ENCODE peak calls at places on chromosomes 13 and 19, in four cellular contexts. W, R, H and I are unnamed samples.

GRCh38 chr13:20461481-20461859 is 64.2 kb downstream of the CRYL1 start:
- DNase-seq in W (peak), R (no peak), H (no peak), I (peak)

GRCh38 chr19:39778763-39779162 is at the start of gene LEUTX:
- DNase-seq in W (no peak), R (no peak), H (no peak), I (no peak)

GRCh38 chr19:49205114-49205513 is 47.5 kb downstream of the TRPM4 start:
- DNase-seq in W (no peak), R (no peak), H (no peak), I (no peak)

GRCh38 chr13:73902296-73902695 is 231.9 kb downstream of the KLF12 start:
- DNase-seq in W (no peak), R (no peak), H (no peak), I (no peak)

GRCh38 chr13:48009298-48009697 is 8.2 kb upstream of the SUCLA2 start:
- DNase-seq in W (peak), R (peak), H (no peak), I (peak)

GRCh38 chr13:83312194-83312593 is 570.1 kb downstream of the SLITRK1 start:
- DNase-seq in W (no peak), R (no peak), H (no peak), I (no peak)

GRCh38 chr19:2083174-2083854 is 12.8 kb downstream of the MOB3A start:
- DNase-seq in W (no peak), R (no peak), H (no peak), I (no peak)

GRCh38 chr19:43560687-43561086 is 14.6 kb downstream of the XRCC1 start:
- DNase-seq in W (no peak), R (peak), H (peak), I (peak)

GRCh38 chr19:16366433-16367268 is 42.0 kb downstream of the KLF2 start:
- DNase-seq in W (no peak), R (no peak), H (no peak), I (no peak)

GRCh38 chr13:88932950-88933349 is 1261.8 kb downstream of the SLITRK5 start:
- DNase-seq in W (no peak), R (no peak), H (no peak), I (no peak)

GRCh38 chr19:55676384-55676783 is 1.4 kb downstream of the EPN1 start:
- DNase-seq in W (peak), R (no peak), H (no peak), I (peak)

GRCh38 chr13:45021250-45021649 is 31.9 kb downstream of the GPALPP1 start:
- DNase-seq in W (peak), R (no peak), H (no peak), I (peak)

GRCh38 chr19:48421548-48421947 is 24.2 kb upstream of the GRWD1 start:
- DNase-seq in W (no peak), R (no peak), H (no peak), I (no peak)

GRCh38 chr13:46315491-46316075 is 71.5 kb downstream of the RUBCNL start:
- DNase-seq in W (no peak), R (no peak), H (no peak), I (no peak)

GRCh38 chr13:42071667-42072419 is 23.4 kb downstream of the DGKH start:
- DNase-seq in W (no peak), R (no peak), H (no peak), I (no peak)

GRCh38 chr13:110949116-110949515 is 34.2 kb upstream of the ANKRD10 start:
- DNase-seq in W (no peak), R (no peak), H (no peak), I (no peak)

GRCh38 chr19:45766293-45766918 is 2.6 kb downstream of the SIX5 start:
- DNase-seq in W (no peak), R (no peak), H (no peak), I (no peak)

DNA sequence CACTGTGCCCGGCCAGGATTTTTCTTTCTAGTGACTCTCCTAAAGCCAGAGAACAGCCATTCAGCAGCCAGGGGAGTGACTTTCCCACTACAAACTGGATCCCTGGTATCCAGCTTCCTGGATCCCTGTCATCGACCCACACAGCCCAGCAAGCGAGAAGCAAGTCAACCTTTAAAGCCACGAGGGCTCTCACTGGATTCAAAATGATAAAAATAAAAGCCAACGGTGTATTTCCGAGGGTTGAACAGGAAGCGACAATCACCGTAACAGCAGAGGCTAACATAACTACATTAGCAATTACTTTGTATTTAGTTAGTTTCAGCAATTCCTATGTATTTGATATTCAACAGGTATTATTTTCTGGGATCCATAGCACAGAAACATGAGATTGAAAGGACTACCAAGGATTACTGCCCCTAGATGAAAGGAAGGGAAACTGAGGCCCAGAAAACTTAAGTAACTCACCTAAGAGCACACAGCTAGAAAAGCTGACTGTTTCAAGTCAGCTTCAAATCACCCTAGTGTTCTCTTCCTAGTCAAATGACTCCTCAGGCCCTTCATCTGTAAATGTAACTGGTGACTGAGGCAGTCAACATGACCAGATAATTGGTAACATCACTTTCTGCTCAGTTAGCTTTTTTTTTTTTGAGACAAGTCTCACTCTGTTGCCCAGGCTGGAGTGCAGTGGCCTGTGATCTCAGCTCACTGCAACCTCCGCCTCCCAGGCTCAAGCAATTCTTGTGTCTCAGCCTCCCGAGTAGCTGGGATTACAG is 2.7 kb downstream of the RFX1 start:
- DNase-seq in W (peak), R (no peak), H (no peak), I (no peak)
- H3K4me3 ChIP-seq in W (no peak), R (no peak), H (no peak), I (no peak)

DNA sequence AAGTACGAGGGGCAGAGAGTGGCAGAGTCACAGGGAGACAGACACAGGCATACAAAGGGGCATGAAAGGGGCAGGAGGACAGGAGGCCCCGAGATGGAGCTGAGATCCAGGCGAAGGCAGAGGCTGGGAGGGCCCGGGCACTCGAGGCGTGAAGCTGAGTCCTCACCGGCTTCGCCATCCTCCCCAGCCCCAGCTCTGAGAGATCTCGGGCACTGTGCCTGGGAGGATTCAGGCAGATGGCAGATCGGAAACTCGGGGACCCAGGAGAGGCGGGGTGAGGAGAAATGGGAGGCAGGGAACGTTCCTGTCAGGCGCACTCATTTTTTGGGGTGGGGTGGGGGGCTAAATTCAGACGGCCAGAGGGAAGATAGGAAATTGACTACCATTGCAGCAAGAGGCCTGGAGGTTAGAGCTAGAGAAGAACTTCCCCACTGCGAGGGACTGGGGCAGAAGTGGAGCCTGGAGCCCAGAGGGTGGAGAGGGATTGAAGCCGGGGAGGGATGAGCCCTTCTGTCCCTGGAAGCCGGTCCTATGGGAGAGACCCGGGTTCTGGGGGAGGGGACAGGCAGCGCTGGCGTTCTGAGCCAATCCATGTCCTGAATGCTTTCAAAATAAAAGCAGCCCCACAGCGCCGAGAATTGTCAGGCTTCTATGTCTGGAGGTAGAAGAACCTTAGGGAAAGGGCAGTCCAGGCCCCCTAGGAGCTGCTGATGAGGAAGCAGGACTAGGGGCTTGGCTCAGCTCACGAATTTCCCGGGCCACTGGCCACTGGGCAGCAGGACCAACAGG is 12.6 kb downstream of the LRRC4B start:
- DNase-seq in W (no peak), R (peak), H (peak), I (no peak)
- H3K4me3 ChIP-seq in W (peak), R (peak), H (peak), I (peak)

DNA sequence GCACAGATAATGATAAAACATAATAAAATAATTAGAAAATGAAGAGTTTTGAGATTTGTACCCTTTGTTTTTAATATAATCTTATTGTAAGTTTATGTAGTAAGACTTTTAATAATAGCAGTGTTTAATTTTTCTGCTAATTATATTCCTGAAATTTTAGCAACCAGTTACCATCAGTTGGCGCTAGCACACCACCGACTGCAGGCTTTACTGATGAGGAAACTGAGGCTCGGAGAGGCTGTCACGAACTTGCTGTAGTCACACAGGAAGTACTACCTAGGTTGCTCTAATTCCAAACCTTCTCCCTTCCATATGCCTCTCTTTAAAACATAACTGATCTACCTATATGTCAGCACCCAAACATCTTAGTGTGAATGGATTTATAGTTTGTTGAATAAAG is 1.0 kb upstream of the RFXAP start:
- DNase-seq in W (no peak), R (no peak), H (no peak), I (no peak)
- H3K4me3 ChIP-seq in W (no peak), R (no peak), H (peak), I (no peak)

GRCh38 chr19:17751912-17752273 is 616 bp downstream of the FCHO1 start:
- DNase-seq in W (no peak), R (no peak), H (no peak), I (no peak)

GRCh38 chr19:17752865-17753639 is 1.8 kb downstream of the FCHO1 start:
- DNase-seq in W (no peak), R (no peak), H (no peak), I (no peak)

GRCh38 chr19:17748884-17749638 is 2.2 kb upstream of the FCHO1 start:
- DNase-seq in W (no peak), R (no peak), H (no peak), I (no peak)

GRCh38 chr19:17749912-17750317 is 1.4 kb upstream of the FCHO1 start:
- DNase-seq in W (no peak), R (no peak), H (no peak), I (no peak)

GRCh38 chr19:17751103-17751911 is at the start of gene FCHO1:
- DNase-seq in W (no peak), R (no peak), H (no peak), I (no peak)
- H3K4me3 ChIP-seq in W (no peak), R (no peak), H (no peak), I (no peak)